ENCODE peak calls at places on chromosomes 16 and 17, in four cellular contexts. C is M059J; K is LoVo; H is stimulated activated CD4-positive, alpha-beta T cell treated with anti-CD3 and anti-CD28 coated beads, Interleukin-1b, Interleukin-23, amount 100 ng/mL, for 1 hour. Y is an unnamed sample.

GRCh38 chr16:82439678-82440293 is 187.0 kb upstream of the CDH13 start:
- DNase-seq in C (peak; percentile 4), K (no peak), H (no peak), Y (no peak)

GRCh38 chr17:54085934-54086333 is 263.2 kb downstream of the KIF2B start:
- DNase-seq in C (no peak), K (no peak), H (no peak), Y (peak; percentile 30)

GRCh38 chr17:16273499-16273898 is 56.5 kb downstream of the PIGL start:
- DNase-seq in C (peak; percentile 47), K (no peak), H (no peak), Y (no peak)

GRCh38 chr17:29840884-29841283 is 89.1 kb downstream of the SSH2 start:
- DNase-seq in C (peak; percentile 63), K (no peak), H (no peak), Y (no peak)

GRCh38 chr17:81132770-81133723 is 32.3 kb upstream of the PVALEF start:
- DNase-seq in C (no peak), K (no peak), H (no peak), Y (no peak)

GRCh38 chr16:22027633-22028032 is 19.7 kb downstream of the MOSMO start:
- DNase-seq in C (no peak), K (no peak), H (no peak), Y (no peak)

GRCh38 chr17:54969658-54970572 is 1.4 kb downstream of the STXBP4 start:
- DNase-seq in C (no peak), K (no peak), H (no peak), Y (no peak)

GRCh38 chr16:29837833-29838232 is 17.6 kb downstream of the MVP start:
- DNase-seq in C (no peak), K (no peak), H (no peak), Y (no peak)

GRCh38 chr17:57293077-57293476 is 36.8 kb downstream of the MSI2 start:
- DNase-seq in C (peak; percentile 97), K (peak; percentile 54), H (no peak), Y (peak; percentile 26)

GRCh38 chr16:24580665-24581064 is 41.3 kb downstream of the RBBP6 start:
- DNase-seq in C (peak; percentile 37), K (no peak), H (no peak), Y (peak; percentile 21)

GRCh38 chr16:6957676-6958075 is 375.0 kb upstream of the RBFOX1 start:
- DNase-seq in C (peak; percentile 7), K (no peak), H (no peak), Y (peak; percentile 63)

GRCh38 chr17:7336240-7337175 is at the start of gene ACAP1:
- DNase-seq in C (no peak), K (no peak), H (peak; percentile 69), Y (no peak)

GRCh38 chr17:67707442-67707841 is 10.3 kb upstream of the NOL11 start:
- DNase-seq in C (no peak), K (no peak), H (no peak), Y (no peak)

GRCh38 chr17:15943971-15944719 is 785 bp upstream of the ADORA2B start:
- DNase-seq in C (no peak), K (no peak), H (no peak), Y (no peak)

GRCh38 chr17:67274466-67274865 is 29.5 kb upstream of the HELZ start:
- DNase-seq in C (no peak), K (no peak), H (no peak), Y (no peak)

GRCh38 chr17:49512296-49513043 is 17.4 kb downstream of the NGFR start:
- DNase-seq in C (no peak), K (no peak), H (no peak), Y (no peak)

GRCh38 chr16:87335306-87335967 is 18.2 kb upstream of the C16orf95 start:
- DNase-seq in C (no peak), K (no peak), H (no peak), Y (no peak)

GRCh38 chr17:49715221-49715620 is 7.5 kb upstream of the SLC35B1 start:
- DNase-seq in C (no peak), K (no peak), H (no peak), Y (no peak)

GRCh38 chr17:1967092-1967662 is 58.0 kb downstream of the RTN4RL1 start:
- DNase-seq in C (no peak), K (no peak), H (no peak), Y (no peak)

GRCh38 chr17:9307313-9307998 is 268.2 kb downstream of the STX8 start:
- DNase-seq in C (no peak), K (no peak), H (no peak), Y (no peak)

GRCh38 chr16:69520800-69521602 is 44.8 kb upstream of the NFAT5 start:
- DNase-seq in C (peak; percentile 37), K (peak; percentile 31), H (no peak), Y (peak; percentile 17)

GRCh38 chr17:30336369-30337171 is 2.7 kb upstream of the TMIGD1 start:
- DNase-seq in C (peak; percentile 69), K (peak; percentile 82), H (peak; percentile 24), Y (peak; percentile 54)

GRCh38 chr16:70552675-70553074 is 29.1 kb downstream of the SF3B3 start:
- DNase-seq in C (no peak), K (no peak), H (no peak), Y (no peak)

GRCh38 chr16:303760-304505 is 21.0 kb downstream of the PDIA2 start:
- DNase-seq in C (no peak), K (no peak), H (no peak), Y (no peak)

GRCh38 chr17:74210191-74211140 is 2.9 kb upstream of the TTYH2 start:
- DNase-seq in C (peak; percentile 57), K (peak; percentile 68), H (peak; percentile 67), Y (peak; percentile 73)

GRCh38 chr16:14366974-14367707 is 262.9 kb downstream of the PARN start:
- DNase-seq in C (no peak), K (no peak), H (no peak), Y (no peak)

GRCh38 chr17:81328925-81329278 is 33.8 kb upstream of the SLC38A10 start:
- DNase-seq in C (peak; percentile 28), K (no peak), H (no peak), Y (no peak)

GRCh38 chr17:67950945-67951344 is 45.3 kb downstream of the C17orf58 start:
- DNase-seq in C (no peak), K (no peak), H (no peak), Y (no peak)

GRCh38 chr16:23505180-23505665 is 5.1 kb downstream of the GGA2 start:
- DNase-seq in C (no peak), K (no peak), H (no peak), Y (no peak)

GRCh38 chr16:87939562-87940423 is 3.5 kb upstream of the CA5A start:
- DNase-seq in C (no peak), K (no peak), H (no peak), Y (no peak)

GRCh38 chr17:57357392-57357784 is 101.1 kb downstream of the MSI2 start:
- DNase-seq in C (peak; percentile 56), K (no peak), H (no peak), Y (no peak)

GRCh38 chr16:27676807-27677206 is 126.9 kb downstream of the KATNIP start:
- DNase-seq in C (peak; percentile 26), K (no peak), H (no peak), Y (no peak)

GRCh38 chr16:85200471-85201278 is 88.4 kb upstream of the CIBAR2 start:
- DNase-seq in C (no peak), K (no peak), H (no peak), Y (no peak)